ENCODE peak calls at places on chromosomes 11 and 22, in nine cellular contexts. J, G, R, T, H, Y, C, U and V are unnamed samples.

GRCh38 chr11:86068138-86068861 is 584 bp downstream of the PICALM start:
- DNase-seq in J (peak), G (no peak), R (peak), T (peak), H (peak), Y (peak), C (peak), U (no peak), V (peak)

GRCh38 chr11:110305169-110306018 is 9.0 kb upstream of the RDX start:
- DNase-seq in J (no peak), G (peak), R (no peak), T (no peak), H (no peak), Y (no peak), C (no peak), U (no peak), V (no peak)

GRCh38 chr22:47788461-47788860 is 1026.0 kb downstream of the TBC1D22A start:
- DNase-seq in J (no peak), G (no peak), R (no peak), T (no peak), H (no peak), Y (no peak), C (no peak), U (no peak), V (no peak)

GRCh38 chr11:638616-639323 is 1.7 kb downstream of the DRD4 start:
- DNase-seq in J (no peak), G (no peak), R (peak), T (no peak), H (no peak), Y (no peak), C (no peak), U (no peak), V (no peak)

GRCh38 chr11:65658174-65659021 is 4.3 kb downstream of the RELA start:
- DNase-seq in J (no peak), G (no peak), R (no peak), T (no peak), H (no peak), Y (no peak), C (no peak), U (no peak), V (no peak)

GRCh38 chr22:46798366-46799057 is 36.1 kb downstream of the TBC1D22A start:
- DNase-seq in J (peak), G (no peak), R (peak), T (peak), H (peak), Y (peak), C (peak), U (peak), V (no peak)

GRCh38 chr22:45997775-45998637 is 21.0 kb upstream of the WNT7B start:
- DNase-seq in J (peak), G (peak), R (no peak), T (peak), H (no peak), Y (no peak), C (no peak), U (no peak), V (peak)

GRCh38 chr22:23833911-23834317 is 4.9 kb downstream of the DERL3 start:
- DNase-seq in J (no peak), G (no peak), R (no peak), T (no peak), H (no peak), Y (no peak), C (peak), U (no peak), V (peak)

GRCh38 chr22:18933914-18934313 is 2.2 kb downstream of the PRODH start:
- DNase-seq in J (no peak), G (no peak), R (no peak), T (no peak), H (no peak), Y (no peak), C (no peak), U (no peak), V (no peak)

GRCh38 chr11:130423541-130424155 is 4.8 kb downstream of the ADAMTS8 start:
- DNase-seq in J (no peak), G (no peak), R (no peak), T (no peak), H (no peak), Y (no peak), C (no peak), U (no peak), V (no peak)

GRCh38 chr11:64608636-64609035 is 17.6 kb downstream of the SLC22A12 start:
- DNase-seq in J (no peak), G (no peak), R (no peak), T (no peak), H (no peak), Y (no peak), C (peak), U (no peak), V (no peak)

GRCh38 chr11:134215836-134216235 is 7.9 kb downstream of the NCAPD3 start:
- DNase-seq in J (no peak), G (no peak), R (no peak), T (no peak), H (no peak), Y (no peak), C (no peak), U (no peak), V (no peak)

GRCh38 chr11:116073854-116074837 is 569.9 kb upstream of the CADM1 start:
- DNase-seq in J (peak), G (peak), R (peak), T (no peak), H (no peak), Y (no peak), C (peak), U (no peak), V (no peak)

GRCh38 chr11:2099523-2100316 is 39.5 kb downstream of the IGF2 start:
- DNase-seq in J (peak), G (peak), R (no peak), T (no peak), H (no peak), Y (no peak), C (no peak), U (no peak), V (peak)

GRCh38 chr11:123469089-123469488 is 39.0 kb downstream of the GRAMD1B start:
- DNase-seq in J (no peak), G (no peak), R (no peak), T (no peak), H (no peak), Y (no peak), C (peak), U (no peak), V (no peak)

GRCh38 chr11:17610402-17610894 is 63.4 kb downstream of the OTOG start:
- DNase-seq in J (no peak), G (no peak), R (no peak), T (no peak), H (no peak), Y (no peak), C (no peak), U (no peak), V (no peak)

GRCh38 chr22:40666151-40666848 is 13.0 kb upstream of the MCHR1 start:
- DNase-seq in J (no peak), G (peak), R (no peak), T (no peak), H (no peak), Y (no peak), C (no peak), U (no peak), V (no peak)

GRCh38 chr22:27212617-27213177 is 555.3 kb downstream of the MIAT start:
- DNase-seq in J (peak), G (no peak), R (peak), T (peak), H (peak), Y (no peak), C (peak), U (peak), V (peak)

GRCh38 chr11:39817248-39817647 is 1642.2 kb downstream of the LRRC4C start:
- DNase-seq in J (no peak), G (no peak), R (no peak), T (no peak), H (no peak), Y (no peak), C (no peak), U (no peak), V (no peak)

GRCh38 chr11:128310676-128311445 is 276.5 kb downstream of the ETS1 start:
- DNase-seq in J (no peak), G (no peak), R (peak), T (no peak), H (no peak), Y (no peak), C (no peak), U (no peak), V (no peak)

GRCh38 chr11:1202154-1202775 is 20.6 kb upstream of the MUC5B start:
- DNase-seq in J (no peak), G (no peak), R (no peak), T (peak), H (peak), Y (no peak), C (peak), U (no peak), V (peak)

GRCh38 chr22:26436903-26437515 is 7.9 kb downstream of the ASPHD2 start:
- DNase-seq in J (peak), G (no peak), R (no peak), T (no peak), H (no peak), Y (no peak), C (no peak), U (no peak), V (no peak)

GRCh38 chr11:111944139-111944538 is 7.0 kb downstream of the DIXDC1 start:
- DNase-seq in J (no peak), G (no peak), R (peak), T (peak), H (peak), Y (no peak), C (no peak), U (no peak), V (no peak)

GRCh38 chr11:11415786-11416390 is 62.8 kb upstream of the CSNK2A3 start:
- DNase-seq in J (no peak), G (no peak), R (peak), T (no peak), H (peak), Y (no peak), C (no peak), U (no peak), V (no peak)